ENCODE peak calls at places on chromosomes 6 and 20, in nine cellular contexts. One of them, this sample, is unnamed.
A peak's percentile ranks its signal among the peaks of the same experiment; 100 is the strongest.

GRCh38 chr6:53066059-53066406 is 829 bp downstream of the FBXO9 start:
- DNase-seq in midbrain: peak; percentile 68
- DNase-seq in RPMI7951: peak; percentile 41
- DNase-seq in stimulated activated CD4-positive, alpha-beta T cell treated with anti-CD3 and anti-CD28 coated beads, Interleukin-1b, Interleukin-23, amount 100 ng/mL, for 1 hour: no peak
- DNase-seq in immature natural killer cell: peak; percentile 6
- DNase-seq in OCI-LY7: peak; percentile 15
- DNase-seq in NCI-H748 treated with DMSO at 0.1 percent for 48 hours: no peak
- DNase-seq in WERI-Rb-1: peak; percentile 69
- DNase-seq in hepatic stellate cell: peak; percentile 47
- DNase-seq in this sample: peak; percentile 34

GRCh38 chr6:30802731-30803130 is 58.4 kb upstream of the IER3 start:
- DNase-seq in midbrain: no peak
- DNase-seq in RPMI7951: no peak
- DNase-seq in stimulated activated CD4-positive, alpha-beta T cell treated with anti-CD3 and anti-CD28 coated beads, Interleukin-1b, Interleukin-23, amount 100 ng/mL, for 1 hour: no peak
- DNase-seq in immature natural killer cell: no peak
- DNase-seq in OCI-LY7: no peak
- DNase-seq in NCI-H748 treated with DMSO at 0.1 percent for 48 hours: no peak
- DNase-seq in WERI-Rb-1: no peak
- DNase-seq in hepatic stellate cell: no peak
- DNase-seq in this sample: no peak

GRCh38 chr6:126040826-126041225 is 54.5 kb downstream of the TRMT11 start:
- DNase-seq in midbrain: no peak
- DNase-seq in RPMI7951: peak; percentile 81
- DNase-seq in stimulated activated CD4-positive, alpha-beta T cell treated with anti-CD3 and anti-CD28 coated beads, Interleukin-1b, Interleukin-23, amount 100 ng/mL, for 1 hour: no peak
- DNase-seq in immature natural killer cell: no peak
- DNase-seq in OCI-LY7: no peak
- DNase-seq in NCI-H748 treated with DMSO at 0.1 percent for 48 hours: no peak
- DNase-seq in WERI-Rb-1: no peak
- DNase-seq in hepatic stellate cell: peak; percentile 30
- DNase-seq in this sample: peak; percentile 54

GRCh38 chr6:20211941-20212391 is 303 bp downstream of the MBOAT1 start:
- DNase-seq in midbrain: peak; percentile 48
- DNase-seq in RPMI7951: peak; percentile 50
- DNase-seq in stimulated activated CD4-positive, alpha-beta T cell treated with anti-CD3 and anti-CD28 coated beads, Interleukin-1b, Interleukin-23, amount 100 ng/mL, for 1 hour: peak; percentile 2
- DNase-seq in immature natural killer cell: peak; percentile 49
- DNase-seq in OCI-LY7: no peak
- DNase-seq in NCI-H748 treated with DMSO at 0.1 percent for 48 hours: peak; percentile 80
- DNase-seq in WERI-Rb-1: peak; percentile 80
- DNase-seq in hepatic stellate cell: no peak
- DNase-seq in this sample: no peak

GRCh38 chr20:63536241-63536977 is 767 bp downstream of the PTK6 start:
- DNase-seq in midbrain: no peak
- DNase-seq in RPMI7951: peak; percentile 96
- DNase-seq in stimulated activated CD4-positive, alpha-beta T cell treated with anti-CD3 and anti-CD28 coated beads, Interleukin-1b, Interleukin-23, amount 100 ng/mL, for 1 hour: no peak
- DNase-seq in immature natural killer cell: no peak
- DNase-seq in OCI-LY7: no peak
- DNase-seq in NCI-H748 treated with DMSO at 0.1 percent for 48 hours: no peak
- DNase-seq in WERI-Rb-1: peak; percentile 15
- DNase-seq in hepatic stellate cell: peak; percentile 98
- DNase-seq in this sample: no peak

GRCh38 chr6:70857387-70858077 is 99.3 kb downstream of the B3GAT2 start:
- DNase-seq in midbrain: no peak
- DNase-seq in RPMI7951: no peak
- DNase-seq in stimulated activated CD4-positive, alpha-beta T cell treated with anti-CD3 and anti-CD28 coated beads, Interleukin-1b, Interleukin-23, amount 100 ng/mL, for 1 hour: no peak
- DNase-seq in immature natural killer cell: no peak
- DNase-seq in OCI-LY7: peak; percentile 75
- DNase-seq in NCI-H748 treated with DMSO at 0.1 percent for 48 hours: no peak
- DNase-seq in WERI-Rb-1: no peak
- DNase-seq in hepatic stellate cell: no peak
- DNase-seq in this sample: no peak

GRCh38 chr6:108915258-108915657 is 67.0 kb downstream of the ARMC2 start:
- DNase-seq in midbrain: no peak
- DNase-seq in RPMI7951: no peak
- DNase-seq in stimulated activated CD4-positive, alpha-beta T cell treated with anti-CD3 and anti-CD28 coated beads, Interleukin-1b, Interleukin-23, amount 100 ng/mL, for 1 hour: no peak
- DNase-seq in immature natural killer cell: no peak
- DNase-seq in OCI-LY7: no peak
- DNase-seq in NCI-H748 treated with DMSO at 0.1 percent for 48 hours: no peak
- DNase-seq in WERI-Rb-1: no peak
- DNase-seq in hepatic stellate cell: no peak
- DNase-seq in this sample: no peak

GRCh38 chr20:43220612-43221011 is 30.9 kb upstream of the PTPRT start:
- DNase-seq in midbrain: no peak
- DNase-seq in RPMI7951: peak; percentile 66
- DNase-seq in stimulated activated CD4-positive, alpha-beta T cell treated with anti-CD3 and anti-CD28 coated beads, Interleukin-1b, Interleukin-23, amount 100 ng/mL, for 1 hour: no peak
- DNase-seq in immature natural killer cell: no peak
- DNase-seq in OCI-LY7: no peak
- DNase-seq in NCI-H748 treated with DMSO at 0.1 percent for 48 hours: no peak
- DNase-seq in WERI-Rb-1: no peak
- DNase-seq in hepatic stellate cell: no peak
- DNase-seq in this sample: no peak

GRCh38 chr6:50030777-50031562 is 9.2 kb upstream of the DEFB110 start:
- DNase-seq in midbrain: no peak
- DNase-seq in RPMI7951: peak; percentile 6
- DNase-seq in stimulated activated CD4-positive, alpha-beta T cell treated with anti-CD3 and anti-CD28 coated beads, Interleukin-1b, Interleukin-23, amount 100 ng/mL, for 1 hour: no peak
- DNase-seq in immature natural killer cell: no peak
- DNase-seq in OCI-LY7: no peak
- DNase-seq in NCI-H748 treated with DMSO at 0.1 percent for 48 hours: peak; percentile 71
- DNase-seq in WERI-Rb-1: peak; percentile 82
- DNase-seq in hepatic stellate cell: no peak
- DNase-seq in this sample: no peak

GRCh38 chr20:57258055-57258454 is 8.4 kb downstream of the BMP7 start:
- DNase-seq in midbrain: peak; percentile 32
- DNase-seq in RPMI7951: no peak
- DNase-seq in stimulated activated CD4-positive, alpha-beta T cell treated with anti-CD3 and anti-CD28 coated beads, Interleukin-1b, Interleukin-23, amount 100 ng/mL, for 1 hour: no peak
- DNase-seq in immature natural killer cell: no peak
- DNase-seq in OCI-LY7: peak; percentile 54
- DNase-seq in NCI-H748 treated with DMSO at 0.1 percent for 48 hours: peak; percentile 7
- DNase-seq in WERI-Rb-1: no peak
- DNase-seq in hepatic stellate cell: no peak
- DNase-seq in this sample: no peak

GRCh38 chr20:44572551-44573500 is 9.6 kb upstream of the PKIG start:
- DNase-seq in midbrain: peak; percentile 69
- DNase-seq in RPMI7951: peak; percentile 98
- DNase-seq in stimulated activated CD4-positive, alpha-beta T cell treated with anti-CD3 and anti-CD28 coated beads, Interleukin-1b, Interleukin-23, amount 100 ng/mL, for 1 hour: no peak
- DNase-seq in immature natural killer cell: no peak
- DNase-seq in OCI-LY7: peak; percentile 46
- DNase-seq in NCI-H748 treated with DMSO at 0.1 percent for 48 hours: no peak
- DNase-seq in WERI-Rb-1: no peak
- DNase-seq in hepatic stellate cell: peak; percentile 62
- DNase-seq in this sample: no peak

GRCh38 chr6:160733045-160733646 is 31.1 kb downstream of the PLG start:
- DNase-seq in midbrain: peak; percentile 53
- DNase-seq in RPMI7951: peak; percentile 52
- DNase-seq in stimulated activated CD4-positive, alpha-beta T cell treated with anti-CD3 and anti-CD28 coated beads, Interleukin-1b, Interleukin-23, amount 100 ng/mL, for 1 hour: no peak
- DNase-seq in immature natural killer cell: peak; percentile 1
- DNase-seq in OCI-LY7: peak; percentile 86
- DNase-seq in NCI-H748 treated with DMSO at 0.1 percent for 48 hours: peak; percentile 4
- DNase-seq in WERI-Rb-1: peak; percentile 25
- DNase-seq in hepatic stellate cell: peak; percentile 11
- DNase-seq in this sample: peak; percentile 56

GRCh38 chr6:99590728-99591672 is 15.6 kb upstream of the PRDM13 start:
- DNase-seq in midbrain: no peak
- DNase-seq in RPMI7951: no peak
- DNase-seq in stimulated activated CD4-positive, alpha-beta T cell treated with anti-CD3 and anti-CD28 coated beads, Interleukin-1b, Interleukin-23, amount 100 ng/mL, for 1 hour: no peak
- DNase-seq in immature natural killer cell: no peak
- DNase-seq in OCI-LY7: no peak
- DNase-seq in NCI-H748 treated with DMSO at 0.1 percent for 48 hours: no peak
- DNase-seq in WERI-Rb-1: peak; percentile 52
- DNase-seq in hepatic stellate cell: no peak
- DNase-seq in this sample: no peak

GRCh38 chr6:23180504-23181293 is 611.3 kb downstream of the HDGFL1 start:
- DNase-seq in midbrain: peak; percentile 72
- DNase-seq in RPMI7951: peak; percentile 86
- DNase-seq in stimulated activated CD4-positive, alpha-beta T cell treated with anti-CD3 and anti-CD28 coated beads, Interleukin-1b, Interleukin-23, amount 100 ng/mL, for 1 hour: no peak
- DNase-seq in immature natural killer cell: no peak
- DNase-seq in OCI-LY7: no peak
- DNase-seq in NCI-H748 treated with DMSO at 0.1 percent for 48 hours: peak; percentile 90
- DNase-seq in WERI-Rb-1: peak; percentile 44
- DNase-seq in hepatic stellate cell: peak; percentile 17
- DNase-seq in this sample: peak; percentile 58

GRCh38 chr20:53869466-53870258 is 200.7 kb downstream of the BCAS1 start:
- DNase-seq in midbrain: peak; percentile 32
- DNase-seq in RPMI7951: peak; percentile 84
- DNase-seq in stimulated activated CD4-positive, alpha-beta T cell treated with anti-CD3 and anti-CD28 coated beads, Interleukin-1b, Interleukin-23, amount 100 ng/mL, for 1 hour: peak; percentile 24
- DNase-seq in immature natural killer cell: peak; percentile 67
- DNase-seq in OCI-LY7: peak; percentile 93
- DNase-seq in NCI-H748 treated with DMSO at 0.1 percent for 48 hours: no peak
- DNase-seq in WERI-Rb-1: peak; percentile 72
- DNase-seq in hepatic stellate cell: peak; percentile 24
- DNase-seq in this sample: peak; percentile 81

GRCh38 chr6:153618371-153619328 is 420.4 kb upstream of the OPRM1 start:
- DNase-seq in midbrain: no peak
- DNase-seq in RPMI7951: no peak
- DNase-seq in stimulated activated CD4-positive, alpha-beta T cell treated with anti-CD3 and anti-CD28 coated beads, Interleukin-1b, Interleukin-23, amount 100 ng/mL, for 1 hour: no peak
- DNase-seq in immature natural killer cell: no peak
- DNase-seq in OCI-LY7: no peak
- DNase-seq in NCI-H748 treated with DMSO at 0.1 percent for 48 hours: no peak
- DNase-seq in WERI-Rb-1: no peak
- DNase-seq in hepatic stellate cell: no peak
- DNase-seq in this sample: no peak

GRCh38 chr6:48689498-48689897 is 578.5 kb upstream of the PTCHD4 start:
- DNase-seq in midbrain: no peak
- DNase-seq in RPMI7951: no peak
- DNase-seq in stimulated activated CD4-positive, alpha-beta T cell treated with anti-CD3 and anti-CD28 coated beads, Interleukin-1b, Interleukin-23, amount 100 ng/mL, for 1 hour: no peak
- DNase-seq in immature natural killer cell: no peak
- DNase-seq in OCI-LY7: no peak
- DNase-seq in NCI-H748 treated with DMSO at 0.1 percent for 48 hours: no peak
- DNase-seq in WERI-Rb-1: no peak
- DNase-seq in hepatic stellate cell: no peak
- DNase-seq in this sample: no peak

GRCh38 chr6:11229267-11230043 is 3.0 kb downstream of the NEDD9 start:
- DNase-seq in midbrain: no peak
- DNase-seq in RPMI7951: no peak
- DNase-seq in stimulated activated CD4-positive, alpha-beta T cell treated with anti-CD3 and anti-CD28 coated beads, Interleukin-1b, Interleukin-23, amount 100 ng/mL, for 1 hour: no peak
- DNase-seq in immature natural killer cell: no peak
- DNase-seq in OCI-LY7: no peak
- DNase-seq in NCI-H748 treated with DMSO at 0.1 percent for 48 hours: no peak
- DNase-seq in WERI-Rb-1: no peak
- DNase-seq in hepatic stellate cell: no peak
- DNase-seq in this sample: no peak

GRCh38 chr20:50256577-50256976 is 65.9 kb downstream of the CEBPB start:
- DNase-seq in midbrain: no peak
- DNase-seq in RPMI7951: peak; percentile 89
- DNase-seq in stimulated activated CD4-positive, alpha-beta T cell treated with anti-CD3 and anti-CD28 coated beads, Interleukin-1b, Interleukin-23, amount 100 ng/mL, for 1 hour: no peak
- DNase-seq in immature natural killer cell: no peak
- DNase-seq in OCI-LY7: peak; percentile 7
- DNase-seq in NCI-H748 treated with DMSO at 0.1 percent for 48 hours: no peak
- DNase-seq in WERI-Rb-1: no peak
- DNase-seq in hepatic stellate cell: no peak
- DNase-seq in this sample: no peak

GRCh38 chr6:162543221-162543620 is 184.3 kb downstream of the PRKN start:
- DNase-seq in midbrain: no peak
- DNase-seq in RPMI7951: no peak
- DNase-seq in stimulated activated CD4-positive, alpha-beta T cell treated with anti-CD3 and anti-CD28 coated beads, Interleukin-1b, Interleukin-23, amount 100 ng/mL, for 1 hour: no peak
- DNase-seq in immature natural killer cell: no peak
- DNase-seq in OCI-LY7: no peak
- DNase-seq in NCI-H748 treated with DMSO at 0.1 percent for 48 hours: no peak
- DNase-seq in WERI-Rb-1: no peak
- DNase-seq in hepatic stellate cell: no peak
- DNase-seq in this sample: no peak

GRCh38 chr6:117432273-117432672 is 6.5 kb upstream of the ROS1 start:
- DNase-seq in midbrain: no peak
- DNase-seq in RPMI7951: no peak
- DNase-seq in stimulated activated CD4-positive, alpha-beta T cell treated with anti-CD3 and anti-CD28 coated beads, Interleukin-1b, Interleukin-23, amount 100 ng/mL, for 1 hour: no peak
- DNase-seq in immature natural killer cell: no peak
- DNase-seq in OCI-LY7: no peak
- DNase-seq in NCI-H748 treated with DMSO at 0.1 percent for 48 hours: no peak
- DNase-seq in WERI-Rb-1: no peak
- DNase-seq in hepatic stellate cell: no peak
- DNase-seq in this sample: no peak

GRCh38 chr20:20548527-20549266 is 163.7 kb downstream of the RALGAPA2 start:
- DNase-seq in midbrain: no peak
- DNase-seq in RPMI7951: no peak
- DNase-seq in stimulated activated CD4-positive, alpha-beta T cell treated with anti-CD3 and anti-CD28 coated beads, Interleukin-1b, Interleukin-23, amount 100 ng/mL, for 1 hour: no peak
- DNase-seq in immature natural killer cell: no peak
- DNase-seq in OCI-LY7: no peak
- DNase-seq in NCI-H748 treated with DMSO at 0.1 percent for 48 hours: peak; percentile 98
- DNase-seq in WERI-Rb-1: peak; percentile 42
- DNase-seq in hepatic stellate cell: no peak
- DNase-seq in this sample: peak; percentile 29

GRCh38 chr20:23122321-23122720 is 36.2 kb upstream of the CD93 start:
- DNase-seq in midbrain: no peak
- DNase-seq in RPMI7951: no peak
- DNase-seq in stimulated activated CD4-positive, alpha-beta T cell treated with anti-CD3 and anti-CD28 coated beads, Interleukin-1b, Interleukin-23, amount 100 ng/mL, for 1 hour: no peak
- DNase-seq in immature natural killer cell: no peak
- DNase-seq in OCI-LY7: no peak
- DNase-seq in NCI-H748 treated with DMSO at 0.1 percent for 48 hours: no peak
- DNase-seq in WERI-Rb-1: no peak
- DNase-seq in hepatic stellate cell: no peak
- DNase-seq in this sample: no peak

GRCh38 chr20:39145921-39146320 is 183.8 kb downstream of the DHX35 start:
- DNase-seq in midbrain: no peak
- DNase-seq in RPMI7951: no peak
- DNase-seq in stimulated activated CD4-positive, alpha-beta T cell treated with anti-CD3 and anti-CD28 coated beads, Interleukin-1b, Interleukin-23, amount 100 ng/mL, for 1 hour: no peak
- DNase-seq in immature natural killer cell: no peak
- DNase-seq in OCI-LY7: no peak
- DNase-seq in NCI-H748 treated with DMSO at 0.1 percent for 48 hours: no peak
- DNase-seq in WERI-Rb-1: no peak
- DNase-seq in hepatic stellate cell: no peak
- DNase-seq in this sample: no peak

GRCh38 chr20:11260611-11261010 is 586.8 kb upstream of the JAG1 start:
- DNase-seq in midbrain: no peak
- DNase-seq in RPMI7951: peak; percentile 42
- DNase-seq in stimulated activated CD4-positive, alpha-beta T cell treated with anti-CD3 and anti-CD28 coated beads, Interleukin-1b, Interleukin-23, amount 100 ng/mL, for 1 hour: no peak
- DNase-seq in immature natural killer cell: no peak
- DNase-seq in OCI-LY7: no peak
- DNase-seq in NCI-H748 treated with DMSO at 0.1 percent for 48 hours: no peak
- DNase-seq in WERI-Rb-1: no peak
- DNase-seq in hepatic stellate cell: no peak
- DNase-seq in this sample: no peak

GRCh38 chr6:27601668-27602254 is 128.9 kb upstream of the ZNF184 start:
- DNase-seq in midbrain: no peak
- DNase-seq in RPMI7951: peak; percentile 60
- DNase-seq in stimulated activated CD4-positive, alpha-beta T cell treated with anti-CD3 and anti-CD28 coated beads, Interleukin-1b, Interleukin-23, amount 100 ng/mL, for 1 hour: no peak
- DNase-seq in immature natural killer cell: no peak
- DNase-seq in OCI-LY7: no peak
- DNase-seq in NCI-H748 treated with DMSO at 0.1 percent for 48 hours: peak; percentile 70
- DNase-seq in WERI-Rb-1: no peak
- DNase-seq in hepatic stellate cell: no peak
- DNase-seq in this sample: no peak

GRCh38 chr20:48995599-48995998 is 50.5 kb upstream of the CSE1L start:
- DNase-seq in midbrain: no peak
- DNase-seq in RPMI7951: no peak
- DNase-seq in stimulated activated CD4-positive, alpha-beta T cell treated with anti-CD3 and anti-CD28 coated beads, Interleukin-1b, Interleukin-23, amount 100 ng/mL, for 1 hour: no peak
- DNase-seq in immature natural killer cell: no peak
- DNase-seq in OCI-LY7: no peak
- DNase-seq in NCI-H748 treated with DMSO at 0.1 percent for 48 hours: peak; percentile 85
- DNase-seq in WERI-Rb-1: no peak
- DNase-seq in hepatic stellate cell: no peak
- DNase-seq in this sample: no peak

GRCh38 chr6:22956029-22956715 is 386.8 kb downstream of the HDGFL1 start:
- DNase-seq in midbrain: no peak
- DNase-seq in RPMI7951: no peak
- DNase-seq in stimulated activated CD4-positive, alpha-beta T cell treated with anti-CD3 and anti-CD28 coated beads, Interleukin-1b, Interleukin-23, amount 100 ng/mL, for 1 hour: no peak
- DNase-seq in immature natural killer cell: no peak
- DNase-seq in OCI-LY7: no peak
- DNase-seq in NCI-H748 treated with DMSO at 0.1 percent for 48 hours: no peak
- DNase-seq in WERI-Rb-1: no peak
- DNase-seq in hepatic stellate cell: no peak
- DNase-seq in this sample: peak; percentile 7

GRCh38 chr6:139732451-139732850 is 358.0 kb upstream of the CITED2 start:
- DNase-seq in midbrain: no peak
- DNase-seq in RPMI7951: peak; percentile 62
- DNase-seq in stimulated activated CD4-positive, alpha-beta T cell treated with anti-CD3 and anti-CD28 coated beads, Interleukin-1b, Interleukin-23, amount 100 ng/mL, for 1 hour: no peak
- DNase-seq in immature natural killer cell: no peak
- DNase-seq in OCI-LY7: no peak
- DNase-seq in NCI-H748 treated with DMSO at 0.1 percent for 48 hours: no peak
- DNase-seq in WERI-Rb-1: no peak
- DNase-seq in hepatic stellate cell: peak; percentile 10
- DNase-seq in this sample: no peak

GRCh38 chr6:12229332-12229731 is 60.8 kb upstream of the EDN1 start:
- DNase-seq in midbrain: no peak
- DNase-seq in RPMI7951: no peak
- DNase-seq in stimulated activated CD4-positive, alpha-beta T cell treated with anti-CD3 and anti-CD28 coated beads, Interleukin-1b, Interleukin-23, amount 100 ng/mL, for 1 hour: no peak
- DNase-seq in immature natural killer cell: no peak
- DNase-seq in OCI-LY7: no peak
- DNase-seq in NCI-H748 treated with DMSO at 0.1 percent for 48 hours: no peak
- DNase-seq in WERI-Rb-1: no peak
- DNase-seq in hepatic stellate cell: no peak
- DNase-seq in this sample: no peak

This sample was measured in body of pancreas.